ENCODE peak calls at places on chromosomes 7 and 10, in six cellular contexts. D is Caki2; P is activated naive CD8-positive, alpha-beta T cell treated with anti-CD3 and anti-CD28 coated beads for 36 hours; C is renal cortical epithelial cell; Z is HT-29; O is EH. E is an unnamed sample.

GRCh38 chr7:50262916-50263690 is 41.4 kb upstream of the IKZF1 start:
- DNase-seq in O (no peak), P (no peak), Z (no peak), C (peak), D (no peak), E (no peak)

GRCh38 chr10:125625586-125625985 is 57.4 kb downstream of the TEX36 start:
- DNase-seq in Z (no peak), D (no peak), O (no peak), C (no peak), P (no peak), E (no peak)

GRCh38 chr10:63320683-63321082 is 145.1 kb downstream of the JMJD1C start:
- DNase-seq in P (no peak), O (no peak), C (no peak), D (no peak), Z (no peak), E (no peak)

GRCh38 chr7:93011351-93012294 is 106.2 kb downstream of the SAMD9 start:
- DNase-seq in C (peak), P (no peak), Z (no peak), O (peak), D (no peak), E (no peak)

GRCh38 chr7:38309555-38309954 is 36.1 kb upstream of the TARP start:
- DNase-seq in C (no peak), D (no peak), O (no peak), P (peak), Z (no peak), E (no peak)

GRCh38 chr7:56078196-56078595 is 14.1 kb downstream of the SUMF2 start:
- DNase-seq in C (no peak), P (no peak), Z (no peak), O (no peak), D (no peak), E (no peak)

GRCh38 chr10:100232101-100232500 is 2.7 kb upstream of the CHUK start:
- DNase-seq in P (no peak), Z (no peak), O (peak), D (no peak), C (no peak), E (no peak)

GRCh38 chr7:129569811-129570215 is 41.7 kb upstream of the NRF1 start:
- DNase-seq in D (peak), Z (peak), P (no peak), O (peak), C (peak), E (no peak)

GRCh38 chr10:127907411-127908105 is 655 bp downstream of the PTPRE start:
- DNase-seq in C (no peak), Z (no peak), P (peak), D (peak), O (no peak), E (no peak)

GRCh38 chr10:92689663-92690210 is at the start of gene HHEX:
- DNase-seq in D (peak), Z (peak), C (no peak), P (peak), O (peak), E (peak)

GRCh38 chr10:62244785-62245595 is 23.7 kb downstream of the RTKN2 start:
- DNase-seq in D (peak), O (peak), P (peak), Z (peak), C (peak), E (peak)

GRCh38 chr10:70758757-70759514 is 26.2 kb downstream of the TBATA start:
- DNase-seq in C (peak), D (peak), P (peak), O (peak), Z (peak), E (peak)

GRCh38 chr10:101938316-101939272 is 95.0 kb upstream of the KCNIP2 start:
- DNase-seq in P (no peak), C (peak), Z (peak), O (peak), D (peak), E (no peak)

GRCh38 chr10:129958118-129958685 is 5.9 kb downstream of the EBF3 start:
- DNase-seq in P (no peak), O (no peak), D (no peak), C (no peak), Z (no peak), E (peak)

GRCh38 chr10:3812141-3812540 is 27.1 kb upstream of the KLF6 start:
- DNase-seq in O (no peak), C (no peak), P (no peak), Z (no peak), D (no peak), E (no peak)

GRCh38 chr7:20778063-20778721 is 8.5 kb downstream of the SP8 start:
- DNase-seq in O (no peak), Z (no peak), D (peak), P (peak), C (no peak), E (peak)

GRCh38 chr7:144437370-144438191 is 34.1 kb upstream of the NOBOX start:
- DNase-seq in O (peak), D (peak), C (peak), Z (peak), P (peak), E (peak)

GRCh38 chr7:101990811-101991418 is 173.5 kb downstream of the CUX1 start:
- DNase-seq in Z (no peak), P (peak), D (no peak), C (no peak), O (no peak), E (no peak)

GRCh38 chr10:75910032-75910431 is 478.6 kb downstream of the LRMDA start:
- DNase-seq in D (peak), Z (peak), O (peak), C (peak), P (no peak), E (peak)

GRCh38 chr10:133475821-133476640 is 22.3 kb downstream of the SCART1 start:
- DNase-seq in P (no peak), Z (no peak), C (no peak), D (no peak), O (no peak), E (no peak)

GRCh38 chr7:30412810-30413504 is 65.6 kb downstream of the NOD1 start:
- DNase-seq in C (peak), Z (peak), D (peak), O (peak), P (no peak), E (peak)

GRCh38 chr10:30365883-30366282 is 16.8 kb upstream of the MTPAP start:
- DNase-seq in P (no peak), D (no peak), O (no peak), Z (no peak), C (no peak), E (no peak)

GRCh38 chr7:118082506-118082905 is 101.5 kb upstream of the LSM8 start:
- DNase-seq in Z (no peak), D (no peak), P (no peak), O (no peak), C (peak), E (no peak)

GRCh38 chr7:79789584-79790345 is 336.3 kb upstream of the MAGI2 start:
- DNase-seq in O (peak), P (no peak), D (no peak), Z (no peak), C (peak), E (no peak)

GRCh38 chr7:108051449-108051848 is 48.5 kb upstream of the LAMB1 start:
- DNase-seq in O (peak), D (no peak), C (no peak), Z (no peak), P (no peak), E (no peak)

GRCh38 chr7:7992502-7992901 is 23.9 kb downstream of the GLCCI1 start:
- DNase-seq in C (no peak), Z (no peak), P (no peak), D (peak), O (no peak), E (no peak)

GRCh38 chr7:76225379-76225778 is 23.7 kb downstream of the SRRM3 start:
- DNase-seq in D (peak), O (peak), Z (no peak), C (no peak), P (peak), E (no peak)

GRCh38 chr7:1646957-1647891 is 22.9 kb upstream of the ELFN1 start:
- DNase-seq in P (no peak), D (no peak), C (no peak), O (no peak), Z (no peak), E (peak)

GRCh38 chr7:137935849-137936508 is 65.9 kb downstream of the CREB3L2 start:
- DNase-seq in D (no peak), C (no peak), P (no peak), Z (no peak), O (no peak), E (no peak)

GRCh38 chr10:23399701-23400144 is 39.2 kb upstream of the OTUD1 start:
- DNase-seq in O (peak), D (no peak), P (no peak), Z (no peak), C (peak), E (no peak)

GRCh38 chr7:151592868-151593486 is 73.3 kb upstream of the RHEB start:
- DNase-seq in C (peak), Z (no peak), P (no peak), D (peak), O (peak), E (no peak)

GRCh38 chr10:27611861-27612450 is 107.9 kb downstream of the RAB18 start:
- DNase-seq in D (no peak), O (no peak), C (no peak), Z (no peak), P (no peak), E (no peak)

GRCh38 chr10:126090911-126091728 is 194.8 kb downstream of the FANK1 start:
- DNase-seq in Z (no peak), D (peak), O (peak), C (peak), P (no peak), E (no peak)

GRCh38 chr10:22379059-22379458 is 33.8 kb downstream of the SPAG6 start:
- DNase-seq in P (peak), D (no peak), O (no peak), C (no peak), Z (no peak), E (no peak)

GRCh38 chr7:101538596-101539459 is 90.3 kb downstream of the MYL10 start:
- DNase-seq in C (no peak), P (peak), Z (peak), D (peak), O (peak), E (peak)

GRCh38 chr7:14698239-14698638 is 204.3 kb downstream of the DGKB start:
- DNase-seq in Z (peak), D (peak), P (no peak), O (no peak), C (peak), E (no peak)